ENCODE peak calls at places on chromosomes 5 and 9, in seven cellular contexts. One of them, this sample, is unnamed.

GRCh38 chr9:115261656-115262081 is 143.7 kb upstream of the TNC start:
- DNase-seq in HepG2: no peak
- DNase-seq in transverse colon: no peak
- DNase-seq in H1: no peak
- DNase-seq in ovary: no peak
- DNase-seq in tibial nerve: no peak
- DNase-seq in A549: peak; percentile 22
- DNase-seq in this sample: no peak

GRCh38 chr9:134130503-134131375 is 5.1 kb upstream of the WDR5 start:
- DNase-seq in A549: no peak
- DNase-seq in transverse colon: peak; percentile 42
- DNase-seq in ovary: peak; percentile 82
- DNase-seq in H1: peak; percentile 82
- DNase-seq in tibial nerve: peak; percentile 52
- DNase-seq in HepG2: peak; percentile 35
- DNase-seq in this sample: peak; percentile 91

GRCh38 chr9:126877418-126877817 is 17.0 kb downstream of the ZBTB34 start:
- DNase-seq in A549: no peak
- DNase-seq in transverse colon: no peak
- DNase-seq in H1: no peak
- DNase-seq in HepG2: no peak
- DNase-seq in tibial nerve: no peak
- DNase-seq in ovary: no peak
- DNase-seq in this sample: no peak

GRCh38 chr5:42889311-42889933 is 77.7 kb upstream of the SELENOP start:
- DNase-seq in H1: peak; percentile 81
- DNase-seq in tibial nerve: peak; percentile 74
- DNase-seq in A549: peak; percentile 62
- DNase-seq in transverse colon: peak; percentile 89
- DNase-seq in HepG2: peak; percentile 82
- DNase-seq in ovary: peak; percentile 77
- DNase-seq in this sample: peak; percentile 85

GRCh38 chr9:38451162-38451561 is 26.9 kb upstream of the IGFBPL1 start:
- DNase-seq in tibial nerve: no peak
- DNase-seq in HepG2: no peak
- DNase-seq in ovary: no peak
- DNase-seq in H1: no peak
- DNase-seq in transverse colon: no peak
- DNase-seq in A549: no peak
- DNase-seq in this sample: no peak

GRCh38 chr9:116267021-116267420 is 113.4 kb downstream of the PAPPA start:
- DNase-seq in H1: no peak
- DNase-seq in HepG2: no peak
- DNase-seq in A549: no peak
- DNase-seq in transverse colon: no peak
- DNase-seq in tibial nerve: no peak
- DNase-seq in ovary: no peak
- DNase-seq in this sample: no peak

GRCh38 chr9:79809931-79810330 is 238.2 kb downstream of the TLE4 start:
- DNase-seq in A549: peak; percentile 5
- DNase-seq in HepG2: no peak
- DNase-seq in H1: no peak
- DNase-seq in transverse colon: no peak
- DNase-seq in ovary: no peak
- DNase-seq in tibial nerve: no peak
- DNase-seq in this sample: no peak

GRCh38 chr9:13252852-13253251 is 26.6 kb downstream of the MPDZ start:
- DNase-seq in HepG2: no peak
- DNase-seq in ovary: no peak
- DNase-seq in H1: no peak
- DNase-seq in transverse colon: no peak
- DNase-seq in tibial nerve: no peak
- DNase-seq in A549: no peak
- DNase-seq in this sample: no peak

GRCh38 chr9:86487222-86487841 is 133.1 kb upstream of the TUT7 start:
- DNase-seq in tibial nerve: no peak
- DNase-seq in HepG2: peak; percentile 23
- DNase-seq in transverse colon: no peak
- DNase-seq in A549: peak; percentile 44
- DNase-seq in H1: no peak
- DNase-seq in ovary: no peak
- DNase-seq in this sample: no peak

GRCh38 chr5:178983728-178984127 is 11.4 kb downstream of the GRM6 start:
- DNase-seq in tibial nerve: no peak
- DNase-seq in HepG2: no peak
- DNase-seq in A549: no peak
- DNase-seq in H1: no peak
- DNase-seq in transverse colon: no peak
- DNase-seq in ovary: no peak
- DNase-seq in this sample: no peak

GRCh38 chr5:112554089-112554977 is 135.3 kb upstream of the EPB41L4A start:
- DNase-seq in A549: no peak
- DNase-seq in HepG2: no peak
- DNase-seq in ovary: no peak
- DNase-seq in transverse colon: no peak
- DNase-seq in tibial nerve: no peak
- DNase-seq in H1: no peak
- DNase-seq in this sample: no peak

GRCh38 chr9:94870793-94871558 is 144.5 kb downstream of the AOPEP start:
- DNase-seq in ovary: no peak
- DNase-seq in transverse colon: no peak
- DNase-seq in tibial nerve: no peak
- DNase-seq in A549: no peak
- DNase-seq in HepG2: no peak
- DNase-seq in H1: peak; percentile 26
- DNase-seq in this sample: no peak

GRCh38 chr5:64315778-64316177 is 150.1 kb downstream of the RNF180 start:
- DNase-seq in A549: no peak
- DNase-seq in ovary: no peak
- DNase-seq in tibial nerve: no peak
- DNase-seq in H1: no peak
- DNase-seq in transverse colon: no peak
- DNase-seq in HepG2: no peak
- DNase-seq in this sample: no peak

GRCh38 chr5:39132792-39133191 is 58.6 kb upstream of the RICTOR start:
- DNase-seq in transverse colon: no peak
- DNase-seq in tibial nerve: no peak
- DNase-seq in ovary: no peak
- DNase-seq in A549: peak; percentile 25
- DNase-seq in H1: no peak
- DNase-seq in HepG2: peak; percentile 6
- DNase-seq in this sample: no peak

GRCh38 chr5:141771031-141771430 is 89.0 kb upstream of the ARAP3 start:
- DNase-seq in A549: no peak
- DNase-seq in tibial nerve: no peak
- DNase-seq in H1: no peak
- DNase-seq in ovary: no peak
- DNase-seq in HepG2: no peak
- DNase-seq in transverse colon: no peak
- DNase-seq in this sample: no peak

GRCh38 chr5:33254581-33254980 is 186.2 kb upstream of the TARS1 start:
- DNase-seq in tibial nerve: no peak
- DNase-seq in A549: no peak
- DNase-seq in HepG2: no peak
- DNase-seq in H1: no peak
- DNase-seq in ovary: no peak
- DNase-seq in transverse colon: no peak
- DNase-seq in this sample: no peak

GRCh38 chr5:139752506-139753350 is 42.9 kb upstream of the PSD2 start:
- DNase-seq in HepG2: no peak
- DNase-seq in transverse colon: no peak
- DNase-seq in H1: no peak
- DNase-seq in tibial nerve: no peak
- DNase-seq in ovary: no peak
- DNase-seq in A549: no peak
- DNase-seq in this sample: no peak

GRCh38 chr5:132094393-132095076 is 20.9 kb downstream of the CSF2 start:
- DNase-seq in A549: peak; percentile 69
- DNase-seq in HepG2: peak; percentile 25
- DNase-seq in tibial nerve: no peak
- DNase-seq in transverse colon: no peak
- DNase-seq in H1: no peak
- DNase-seq in ovary: no peak
- DNase-seq in this sample: no peak

GRCh38 chr9:138040446-138041430 is 163.2 kb downstream of the CACNA1B start:
- DNase-seq in A549: no peak
- DNase-seq in transverse colon: no peak
- DNase-seq in HepG2: no peak
- DNase-seq in H1: no peak
- DNase-seq in tibial nerve: no peak
- DNase-seq in ovary: peak; percentile 7
- DNase-seq in this sample: peak; percentile 9

GRCh38 chr9:2824564-2824963 is 19.3 kb downstream of the PUM3 start:
- DNase-seq in HepG2: no peak
- DNase-seq in tibial nerve: no peak
- DNase-seq in ovary: no peak
- DNase-seq in transverse colon: no peak
- DNase-seq in A549: no peak
- DNase-seq in H1: peak; percentile 73
- DNase-seq in this sample: no peak

GRCh38 chr5:93249651-93250289 is 331.2 kb downstream of the NR2F1-AS1 start:
- DNase-seq in A549: no peak
- DNase-seq in H1: no peak
- DNase-seq in transverse colon: no peak
- DNase-seq in ovary: no peak
- DNase-seq in tibial nerve: no peak
- DNase-seq in HepG2: no peak
- DNase-seq in this sample: no peak

GRCh38 chr5:97094579-97095317 is 47.7 kb downstream of the LIX1 start:
- DNase-seq in A549: no peak
- DNase-seq in transverse colon: no peak
- DNase-seq in H1: no peak
- DNase-seq in tibial nerve: no peak
- DNase-seq in ovary: no peak
- DNase-seq in HepG2: no peak
- DNase-seq in this sample: no peak

GRCh38 chr5:80184235-80185023 is 71.4 kb downstream of the SERINC5 start:
- DNase-seq in H1: no peak
- DNase-seq in A549: peak; percentile 55
- DNase-seq in transverse colon: peak; percentile 64
- DNase-seq in tibial nerve: no peak
- DNase-seq in ovary: no peak
- DNase-seq in HepG2: peak; percentile 99
- DNase-seq in this sample: peak; percentile 72

GRCh38 chr9:75930766-75931311 is 40.4 kb downstream of the PCSK5 start:
- DNase-seq in HepG2: no peak
- DNase-seq in tibial nerve: no peak
- DNase-seq in A549: no peak
- DNase-seq in transverse colon: no peak
- DNase-seq in H1: no peak
- DNase-seq in ovary: no peak
- DNase-seq in this sample: no peak

GRCh38 chr5:37892571-37892970 is 52.7 kb upstream of the GDNF start:
- DNase-seq in HepG2: no peak
- DNase-seq in H1: no peak
- DNase-seq in ovary: no peak
- DNase-seq in A549: no peak
- DNase-seq in tibial nerve: no peak
- DNase-seq in transverse colon: no peak
- DNase-seq in this sample: no peak

GRCh38 chr5:124746252-124746915 is at the start of gene ZNF608:
- DNase-seq in HepG2: peak; percentile 6
- DNase-seq in transverse colon: peak; percentile 29
- DNase-seq in H1: peak; percentile 49
- DNase-seq in tibial nerve: no peak
- DNase-seq in ovary: no peak
- DNase-seq in A549: peak; percentile 27
- DNase-seq in this sample: no peak

GRCh38 chr5:41856644-41857491 is 13.4 kb downstream of the OXCT1 start:
- DNase-seq in tibial nerve: no peak
- DNase-seq in ovary: no peak
- DNase-seq in H1: peak; percentile 60
- DNase-seq in HepG2: peak; percentile 58
- DNase-seq in A549: peak; percentile 42
- DNase-seq in transverse colon: peak; percentile 26
- DNase-seq in this sample: no peak

GRCh38 chr5:179798144-179798770 is 4.5 kb downstream of the LTC4S start:
- DNase-seq in tibial nerve: no peak
- DNase-seq in A549: no peak
- DNase-seq in transverse colon: no peak
- DNase-seq in H1: no peak
- DNase-seq in ovary: no peak
- DNase-seq in HepG2: no peak
- DNase-seq in this sample: no peak

GRCh38 chr9:115126406-115126805 is 8.4 kb upstream of the TNC start:
- DNase-seq in tibial nerve: no peak
- DNase-seq in A549: no peak
- DNase-seq in H1: no peak
- DNase-seq in transverse colon: no peak
- DNase-seq in HepG2: no peak
- DNase-seq in ovary: no peak
- DNase-seq in this sample: no peak

GRCh38 chr5:130605200-130605599 is 559.9 kb downstream of the HINT1 start:
- DNase-seq in ovary: no peak
- DNase-seq in HepG2: no peak
- DNase-seq in A549: no peak
- DNase-seq in tibial nerve: no peak
- DNase-seq in transverse colon: no peak
- DNase-seq in H1: no peak
- DNase-seq in this sample: no peak

GRCh38 chr9:128026255-128027165 is 40.6 kb downstream of the NAIF1 start:
- DNase-seq in HepG2: no peak
- DNase-seq in tibial nerve: no peak
- DNase-seq in A549: no peak
- DNase-seq in ovary: no peak
- DNase-seq in transverse colon: peak; percentile 59
- DNase-seq in H1: no peak
- DNase-seq in this sample: peak; percentile 38
- TF ChIP-seq EP300 in HepG2: no peak
- TF ChIP-seq EP300 in tibial nerve: no peak
- TF ChIP-seq EP300 in A549: no peak
- TF ChIP-seq EP300 in ovary: no peak
- TF ChIP-seq EP300 in transverse colon: no peak
- TF ChIP-seq EP300 in H1: no peak
- TF ChIP-seq EP300 in this sample: no peak

GRCh38 chr9:121463026-121463827 is 36.4 kb downstream of the GGTA1 start:
- DNase-seq in HepG2: peak; percentile 4
- DNase-seq in A549: peak; percentile 24
- DNase-seq in H1: peak; percentile 87
- DNase-seq in tibial nerve: peak; percentile 35
- DNase-seq in ovary: peak; percentile 52
- DNase-seq in transverse colon: peak; percentile 20
- DNase-seq in this sample: peak; percentile 42
- TF ChIP-seq CTCF in HepG2: peak; percentile 54
- TF ChIP-seq CTCF in A549: peak; percentile 39
- TF ChIP-seq CTCF in H1: peak; percentile 83
- TF ChIP-seq CTCF in tibial nerve: peak; percentile 59
- TF ChIP-seq CTCF in ovary: no peak
- TF ChIP-seq CTCF in transverse colon: peak; percentile 48
- TF ChIP-seq CTCF in this sample: peak; percentile 68

GRCh38 chr5:150142800-150143724 is 12.6 kb downstream of the PDGFRB start:
- DNase-seq in ovary: peak; percentile 87
- DNase-seq in H1: no peak
- DNase-seq in transverse colon: peak; percentile 64
- DNase-seq in HepG2: peak; percentile 91
- DNase-seq in tibial nerve: peak; percentile 72
- DNase-seq in A549: peak; percentile 85
- DNase-seq in this sample: no peak
- TF ChIP-seq EP300 in ovary: no peak
- TF ChIP-seq EP300 in H1: no peak
- TF ChIP-seq EP300 in transverse colon: peak; percentile 4
- TF ChIP-seq EP300 in HepG2: peak; percentile 24
- TF ChIP-seq EP300 in tibial nerve: no peak
- TF ChIP-seq EP300 in A549: no peak
- TF ChIP-seq EP300 in this sample: no peak

GRCh38 chr9:99416007-99416406 is 193.9 kb downstream of the SEC61B start:
- DNase-seq in H1: no peak
- DNase-seq in transverse colon: no peak
- DNase-seq in tibial nerve: no peak
- DNase-seq in A549: no peak
- DNase-seq in ovary: no peak
- DNase-seq in HepG2: no peak
- DNase-seq in this sample: no peak
- TF ChIP-seq CTCF in H1: no peak
- TF ChIP-seq CTCF in transverse colon: no peak
- TF ChIP-seq CTCF in tibial nerve: no peak
- TF ChIP-seq CTCF in A549: no peak
- TF ChIP-seq CTCF in ovary: no peak
- TF ChIP-seq CTCF in HepG2: no peak
- TF ChIP-seq CTCF in this sample: no peak